ENCODE peak calls at places on chromosomes 5 and 9, in seven cellular contexts. N is foreskin fibroblast, P is psoas muscle, G is cardiac fibroblast, U is heart left ventricle, I is PC-9, C is uterus. K is an unnamed sample.

GRCh38 chr9:77018058-77019009 is 1.1 kb upstream of the FOXB2 start:
- DNase-seq in N (peak; percentile 53), G (no peak), C (no peak), I (no peak), U (no peak), P (no peak), K (no peak)

GRCh38 chr5:173509060-173509459 is 107.4 kb downstream of the BOD1 start:
- DNase-seq in G (no peak), N (peak; percentile 61), I (no peak), U (no peak), P (no peak), C (no peak), K (no peak)

GRCh38 chr5:91632871-91633270 is 249.8 kb upstream of the ARRDC3 start:
- DNase-seq in C (no peak), G (no peak), P (no peak), N (no peak), I (no peak), U (no peak), K (no peak)

GRCh38 chr5:119021333-119021732 is 33.0 kb upstream of the DTWD2 start:
- DNase-seq in U (no peak), G (no peak), I (no peak), P (no peak), N (no peak), C (no peak), K (no peak)

GRCh38 chr9:121718063-121718462 is 66.6 kb downstream of the DAB2IP start:
- DNase-seq in I (no peak), U (peak; percentile 57), P (no peak), N (peak; percentile 88), C (peak; percentile 66), G (peak; percentile 51), K (no peak)

GRCh38 chr5:53276825-53277224 is 167.3 kb upstream of the MOCS2 start:
- DNase-seq in C (no peak), N (peak; percentile 72), G (peak; percentile 88), I (no peak), P (no peak), U (no peak), K (no peak)

GRCh38 chr9:35603506-35603985 is 1.5 kb upstream of the TESK1 start:
- DNase-seq in C (peak; percentile 88), G (peak; percentile 91), P (peak; percentile 90), U (peak; percentile 46), N (peak; percentile 92), I (no peak), K (no peak)

GRCh38 chr5:128257096-128257495 is 173.5 kb downstream of the SLC12A2 start:
- DNase-seq in P (no peak), I (no peak), N (no peak), C (no peak), G (peak; percentile 26), U (no peak), K (no peak)

GRCh38 chr5:179700401-179700918 is 1.7 kb downstream of the CANX start:
- DNase-seq in N (peak; percentile 16), P (no peak), G (peak; percentile 25), I (no peak), U (no peak), C (no peak), K (no peak)

GRCh38 chr5:100576217-100576751 is 41.1 kb downstream of the FAM174A start:
- DNase-seq in P (no peak), C (no peak), G (peak; percentile 36), U (no peak), N (peak; percentile 12), I (no peak), K (no peak)

GRCh38 chr5:100577506-100577905 is 42.3 kb downstream of the FAM174A start:
- DNase-seq in N (no peak), G (no peak), P (no peak), I (no peak), C (no peak), U (no peak), K (no peak)

GRCh38 chr5:100574716-100575115 is 39.5 kb downstream of the FAM174A start:
- DNase-seq in P (no peak), I (no peak), N (no peak), C (no peak), G (no peak), U (no peak), K (no peak)

DNA sequence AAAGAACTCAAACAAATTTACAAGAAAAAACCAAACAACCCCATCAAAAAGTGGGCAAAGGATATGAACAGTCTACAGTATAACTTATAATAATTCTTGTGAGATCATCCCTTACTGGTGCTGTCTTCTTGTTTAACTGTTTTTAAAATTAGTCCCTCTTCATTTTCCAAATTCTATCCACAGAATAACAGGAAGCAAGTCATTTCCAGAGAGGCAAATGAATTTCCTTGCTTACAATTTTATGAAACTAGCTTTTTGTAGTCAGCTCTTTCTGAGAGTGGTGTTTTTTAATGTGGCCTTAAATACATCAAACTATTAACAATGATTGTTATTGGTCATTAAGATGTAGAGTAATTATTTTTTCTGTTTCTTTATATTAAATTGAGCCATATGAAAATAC is 40.6 kb downstream of the FAM174A start:
- DNase-seq in N (no peak), C (no peak), I (no peak), G (no peak), P (no peak), U (no peak), K (no peak)
- TF ChIP-seq CTCF in N (no peak), C (no peak), I (no peak), G (no peak), P (no peak), U (no peak), K (no peak)

GRCh38 chr5:177554474-177555111 is at the start of gene FAM193B:
- DNase-seq in P (peak; percentile 97), I (peak; percentile 76), G (peak; percentile 92), N (peak; percentile 98), U (peak; percentile 93), C (peak; percentile 93), K (peak; percentile 65)

GRCh38 chr5:177557041-177557647 is 2.8 kb upstream of the FAM193B start:
- DNase-seq in N (peak; percentile 77), I (no peak), C (no peak), U (no peak), G (no peak), P (no peak), K (no peak)

GRCh38 chr5:177555665-177556064 is 1.3 kb upstream of the FAM193B start:
- DNase-seq in P (no peak), G (no peak), I (no peak), U (no peak), N (no peak), C (no peak), K (no peak)

GRCh38 chr5:177553671-177554429 is 513 bp downstream of the FAM193B start:
- DNase-seq in C (no peak), I (no peak), P (peak; percentile 74), G (peak; percentile 11), N (peak; percentile 52), U (peak; percentile 46), K (no peak)

DNA sequence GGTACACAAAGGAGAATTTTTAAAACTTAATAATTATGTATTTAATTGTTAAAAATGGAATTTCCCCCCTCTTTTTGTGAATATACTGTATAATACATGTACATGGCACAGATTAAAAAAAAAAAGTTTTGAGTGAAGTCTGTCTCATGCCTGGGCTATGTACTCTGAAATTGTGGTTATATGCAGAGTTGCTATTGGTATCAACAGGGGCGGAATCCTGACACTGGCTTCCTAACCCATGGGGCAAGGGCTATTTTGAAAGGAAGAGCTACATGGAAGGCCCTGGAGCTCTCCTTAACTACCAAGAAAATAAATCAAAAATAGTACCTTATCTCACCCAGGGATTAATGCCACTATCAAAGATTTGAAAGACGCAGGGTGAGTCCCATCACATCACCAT is 865 bp upstream of the FAM193B start:
- DNase-seq in G (no peak), I (no peak), C (no peak), U (no peak), N (peak; percentile 9), P (no peak), K (no peak)
- H3K4me3 ChIP-seq in G (no peak overlapping the region), I (no peak overlapping the region), C (no peak overlapping the region), U (peak overlapping the region; percentile 98), N (peak overlapping the region; percentile 62), P (peak overlapping the region; percentile 83), K (peak overlapping the region; percentile 44)

GRCh38 chr5:133848306-133848924 is 120.0 kb downstream of the C5orf15 start:
- DNase-seq in G (no peak), C (no peak), N (no peak), U (no peak), I (no peak), P (no peak), K (peak; percentile 32)
- TF ChIP-seq CTCF in G (no peak), C (no peak), N (no peak), U (no peak), I (no peak), P (no peak), K (no peak)

DNA sequence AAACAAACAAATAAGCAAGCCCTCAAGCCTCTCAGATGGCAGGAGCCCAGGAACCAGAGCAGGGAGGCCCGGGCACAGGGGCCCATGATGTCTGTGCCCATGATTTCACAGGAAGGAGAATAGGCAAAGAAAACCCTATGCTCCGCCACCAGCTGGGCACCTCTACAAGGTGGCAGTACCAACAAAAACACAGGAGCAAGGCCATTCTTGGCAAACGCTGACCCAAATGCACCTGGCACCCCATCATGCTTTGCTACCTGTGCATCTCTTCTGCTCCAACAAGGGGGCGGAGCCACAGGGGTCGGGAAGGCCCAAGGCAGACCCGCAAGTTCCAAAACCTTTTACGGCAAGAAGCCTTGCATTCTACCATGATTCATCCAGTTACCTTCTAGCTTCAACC is 3.1 kb downstream of the BRD3 start:
- DNase-seq in U (no peak), C (no peak), P (no peak), I (no peak), G (no peak), N (no peak), K (no peak)
- H3K4me3 ChIP-seq in U (no peak overlapping the region), C (no peak overlapping the region), P (no peak overlapping the region), I (no peak overlapping the region), G (no peak overlapping the region), N (no peak overlapping the region), K (no peak overlapping the region)

DNA sequence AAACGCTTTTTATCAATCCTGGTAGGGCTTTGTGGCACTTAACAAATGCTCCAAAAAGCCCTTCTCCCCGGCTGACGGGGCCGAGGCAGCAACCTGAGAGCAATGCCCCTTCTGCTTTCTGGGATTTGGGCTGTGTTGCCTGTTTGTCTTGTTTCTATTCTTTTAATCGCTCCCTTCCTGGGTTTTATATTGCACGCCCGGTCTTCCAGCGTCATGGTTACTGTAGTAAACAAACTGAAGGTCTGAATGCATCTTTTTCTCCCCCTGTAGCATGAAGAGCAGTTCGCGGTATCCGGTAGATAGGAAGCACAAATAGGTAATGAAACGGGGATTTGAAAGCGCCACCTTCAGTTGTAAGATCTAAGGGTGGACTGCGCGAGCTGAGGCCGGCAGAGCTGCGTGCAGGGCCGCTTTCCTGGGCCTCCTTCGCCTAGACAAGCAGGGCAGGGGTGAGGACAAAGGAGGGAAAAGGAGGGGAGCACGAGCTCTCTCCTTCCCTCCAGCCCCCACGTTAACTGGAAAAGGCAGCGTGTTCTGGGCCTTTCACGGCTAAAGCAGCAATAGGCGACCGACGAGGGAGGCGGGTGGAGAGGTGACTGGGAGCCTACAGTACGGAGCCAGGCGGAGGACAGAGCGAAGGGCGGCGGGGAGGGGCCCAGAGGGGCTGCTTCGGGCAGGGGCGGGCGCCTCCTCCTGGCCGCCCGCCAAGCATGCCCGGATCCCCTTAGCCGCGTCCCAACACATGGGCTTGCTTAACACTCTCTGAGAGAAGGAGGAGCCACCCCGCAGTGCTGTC is 49.3 kb upstream of the ZNF366 start:
- DNase-seq in U (peak; percentile 50), C (peak; percentile 62), G (peak; percentile 90), P (peak; percentile 82), I (no peak), N (peak; percentile 88), K (peak; percentile 32)
- TF ChIP-seq CTCF in U (no peak), C (peak; percentile 7), G (no peak), P (peak; percentile 11), I (no peak), N (peak; percentile 6), K (peak; percentile 13)